ENCODE peak calls at places on chromosomes 12 and 14, in five cellular contexts. F is NCI-H345; A is astrocyte of the spinal cord; R is brain microvascular endothelial cell; E is stimulated activated CD4-positive, alpha-beta T cell treated with anti-CD3 and anti-CD28 coated beads, Interleukin-1b, Interleukin-23, amount 100 ng/mL, for 24 hours. Y is an unnamed sample.
A peak's percentile ranks its signal among the peaks of the same experiment; 100 is the strongest.

GRCh38 chr14:76101384-76101783 is 50.3 kb upstream of the GPATCH2L start:
- DNase-seq in R (no peak), E (no peak), A (no peak), F (no peak), Y (no peak)

GRCh38 chr12:1575287-1575798 is 19.0 kb downstream of the FBXL14 start:
- DNase-seq in R (no peak), E (no peak), F (no peak), A (peak; percentile 40), Y (no peak)

GRCh38 chr14:64502476-64503183 is 1.0 kb downstream of the ZBTB25 start:
- DNase-seq in F (peak; percentile 35), E (no peak), A (no peak), R (no peak), Y (no peak)

GRCh38 chr14:68655021-68655811 is 137.7 kb downstream of the ZFP36L1 start:
- DNase-seq in A (peak; percentile 43), R (no peak), F (no peak), E (no peak), Y (no peak)

GRCh38 chr12:106586803-106587684 is 4.2 kb downstream of the RFX4 start:
- DNase-seq in A (no peak), E (no peak), F (peak; percentile 27), R (no peak), Y (no peak)

GRCh38 chr12:94397401-94397800 is 62.3 kb downstream of the CEP83 start:
- DNase-seq in A (no peak), E (no peak), R (no peak), F (no peak), Y (no peak)

GRCh38 chr12:89236748-89237428 is 115.4 kb downstream of the DUSP6 start:
- DNase-seq in A (peak; percentile 52), R (peak; percentile 60), F (no peak), E (no peak), Y (no peak)

GRCh38 chr12:62530596-62530995 is 64.0 kb downstream of the MON2 start:
- DNase-seq in R (peak; percentile 45), F (no peak), A (peak; percentile 51), E (no peak), Y (no peak)

Y was measured in keratinocyte.